ENCODE peak calls at places on chromosome 1, in seven cellular contexts. D is Calu3, A is NB4, T is pancreas, V is stomach, X is cardiac fibroblast, K is A549. S is an unnamed sample.
A peak's percentile ranks its signal among the peaks of the same experiment; 100 is the strongest.

GRCh38 chr1:186813420-186813819 is 15.3 kb upstream of the PLA2G4A start:
- DNase-seq in D (no peak), A (no peak), T (no peak), V (no peak), X (no peak), K (no peak), S (no peak)

GRCh38 chr1:157697781-157698569 is 2.6 kb downstream of the FCRL3 start:
- DNase-seq in D (no peak), A (no peak), T (no peak), V (no peak), X (no peak), K (no peak), S (no peak)

GRCh38 chr1:109791495-109792040 is 27.8 kb upstream of the EPS8L3 start:
- DNase-seq in D (no peak), A (no peak), T (no peak), V (peak; percentile 23), X (no peak), K (no peak), S (no peak)

GRCh38 chr1:54070549-54070915 is 17.1 kb downstream of the TCEANC2 start:
- DNase-seq in D (no peak), A (no peak), T (no peak), V (no peak), X (peak; percentile 10), K (no peak), S (no peak)

GRCh38 chr1:146007048-146007784 is 10.8 kb upstream of the TXNIP start:
- DNase-seq in D (peak; percentile 72), A (peak; percentile 92), T (no peak), V (peak; percentile 60), X (peak; percentile 91), K (peak; percentile 79), S (no peak)

GRCh38 chr1:156675715-156676311 is 1.4 kb downstream of the NES start:
- DNase-seq in D (no peak), A (no peak), T (no peak), V (no peak), X (no peak), K (no peak), S (no peak)

GRCh38 chr1:45246760-45247159 is 40.4 kb upstream of the ZSWIM5 start:
- DNase-seq in D (no peak), A (no peak), T (no peak), V (no peak), X (peak; percentile 84), K (peak; percentile 58), S (no peak)

GRCh38 chr1:37879865-37880264 is 20.5 kb upstream of the MTF1 start:
- DNase-seq in D (no peak), A (no peak), T (no peak), V (no peak), X (no peak), K (no peak), S (no peak)

GRCh38 chr1:234400773-234401172 is 27.5 kb downstream of the COA6 start:
- DNase-seq in D (no peak), A (no peak), T (no peak), V (no peak), X (peak; percentile 22), K (no peak), S (no peak)

GRCh38 chr1:10779201-10779600 is 17.2 kb downstream of the CASZ1 start:
- DNase-seq in D (peak; percentile 90), A (peak; percentile 83), T (peak; percentile 61), V (peak; percentile 86), X (no peak), K (peak; percentile 78), S (peak; percentile 61)

GRCh38 chr1:111729271-111729921 is 9.8 kb downstream of the INKA2 start:
- DNase-seq in D (no peak), A (no peak), T (no peak), V (peak; percentile 53), X (peak; percentile 42), K (no peak), S (no peak)

GRCh38 chr1:29786791-29787732 is 550.7 kb downstream of the PTPRU start:
- DNase-seq in D (no peak), A (no peak), T (no peak), V (no peak), X (no peak), K (no peak), S (no peak)

GRCh38 chr1:205938682-205939081 is 4.6 kb downstream of the SLC26A9 start:
- DNase-seq in D (no peak), A (no peak), T (no peak), V (no peak), X (no peak), K (no peak), S (no peak)

GRCh38 chr1:205940710-205941109 is 2.5 kb downstream of the SLC26A9 start:
- DNase-seq in D (no peak), A (no peak), T (no peak), V (peak; percentile 54), X (no peak), K (no peak), S (no peak)

GRCh38 chr1:205942631-205943159 is 561 bp downstream of the SLC26A9 start:
- DNase-seq in D (no peak), A (peak; percentile 43), T (no peak), V (no peak), X (no peak), K (no peak), S (no peak)

GRCh38 chr1:205936846-205937707 is 6.2 kb downstream of the SLC26A9 start:
- DNase-seq in D (peak; percentile 52), A (no peak), T (no peak), V (no peak), X (peak; percentile 64), K (peak; percentile 52), S (no peak)

DNA sequence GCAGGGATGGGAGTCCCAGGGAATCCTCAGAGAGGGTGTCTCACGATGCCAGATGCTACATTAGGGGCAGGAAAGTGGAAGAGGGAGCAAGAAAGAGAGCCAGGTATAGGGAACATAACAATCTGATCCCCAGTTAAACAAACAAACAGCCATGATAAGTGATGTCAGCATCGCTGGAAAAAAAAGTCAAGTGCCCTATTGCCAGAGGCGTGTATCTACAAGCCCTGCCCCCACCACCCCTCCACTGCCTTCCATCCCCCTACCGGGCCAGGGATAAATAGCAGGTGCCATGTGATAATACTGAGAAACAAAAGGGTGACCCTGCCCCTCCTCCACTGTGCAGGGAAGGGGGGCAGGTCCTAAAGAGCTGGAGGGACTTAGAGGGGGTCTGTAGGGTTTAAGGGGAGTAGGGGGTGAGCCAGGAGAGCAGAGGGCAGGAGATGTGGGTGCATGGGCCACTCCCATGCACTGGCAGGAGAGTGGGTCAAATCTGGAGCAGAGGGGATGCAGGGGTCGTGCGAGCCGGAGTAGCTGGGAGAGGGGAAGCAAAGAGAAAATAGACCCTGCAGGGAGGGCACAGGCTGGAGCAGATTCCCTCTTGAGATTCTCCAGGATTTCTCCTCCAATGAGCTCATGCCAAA is 3.4 kb downstream of the SLC26A9 start:
- DNase-seq in D (peak; percentile 63), A (peak; percentile 38), T (peak; percentile 74), V (peak; percentile 68), X (no peak), K (peak; percentile 58), S (no peak)
- TF ChIP-seq CTCF in D (peak; percentile 50), A (peak; percentile 10), T (peak; percentile 20), V (no peak), X (peak; percentile 21), K (no peak), S (no peak)

GRCh38 chr1:26361605-26362122 is 7.7 kb upstream of the CRYBG2 start:
- DNase-seq in D (no peak), A (no peak), T (no peak), V (no peak), X (no peak), K (no peak), S (no peak)
- TF ChIP-seq CTCF in D (no peak), A (no peak), T (no peak), V (no peak), X (no peak), K (no peak), S (no peak)

DNA sequence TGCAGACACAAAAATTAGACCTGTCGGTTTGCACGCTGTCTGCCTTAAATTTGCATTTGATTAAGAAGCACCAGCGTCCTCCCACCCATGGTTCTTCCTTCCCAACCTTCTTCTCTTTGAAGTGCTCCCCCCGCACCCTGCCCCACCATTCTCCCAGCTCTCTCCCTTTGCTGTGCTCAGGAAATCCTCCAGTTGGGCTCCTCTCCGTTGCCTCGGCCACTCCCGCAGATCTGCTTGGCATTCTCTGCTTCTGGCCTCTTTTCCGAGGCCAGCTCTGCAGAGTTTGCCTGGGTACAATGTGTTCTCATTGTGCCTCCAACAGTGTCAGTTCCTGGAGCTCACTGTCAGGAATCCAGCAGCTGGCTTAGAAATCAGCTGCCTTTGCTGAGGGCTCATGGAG is 126.1 kb downstream of the NAV1 start:
- DNase-seq in D (no peak), A (no peak), T (no peak), V (no peak), X (no peak), K (no peak), S (no peak)
- TF ChIP-seq CTCF in D (no peak), A (no peak), T (no peak), V (no peak), X (no peak), K (no peak), S (no peak)

GRCh38 chr1:15881961-15882360 is 34.5 kb downstream of the SPEN start:
- DNase-seq in D (no peak), A (no peak), T (no peak), V (no peak), X (no peak), K (no peak), S (no peak)

GRCh38 chr1:15870421-15870820 is 22.9 kb downstream of the SPEN start:
- DNase-seq in D (no peak), A (no peak), T (no peak), V (no peak), X (no peak), K (no peak), S (no peak)

GRCh38 chr1:15876357-15876756 is 28.9 kb downstream of the SPEN start:
- DNase-seq in D (no peak), A (no peak), T (no peak), V (no peak), X (no peak), K (peak; percentile 75), S (no peak)
- TF ChIP-seq CTCF in D (no peak), A (no peak), T (no peak), V (no peak), X (peak; percentile 28), K (peak; percentile 19), S (no peak)

DNA sequence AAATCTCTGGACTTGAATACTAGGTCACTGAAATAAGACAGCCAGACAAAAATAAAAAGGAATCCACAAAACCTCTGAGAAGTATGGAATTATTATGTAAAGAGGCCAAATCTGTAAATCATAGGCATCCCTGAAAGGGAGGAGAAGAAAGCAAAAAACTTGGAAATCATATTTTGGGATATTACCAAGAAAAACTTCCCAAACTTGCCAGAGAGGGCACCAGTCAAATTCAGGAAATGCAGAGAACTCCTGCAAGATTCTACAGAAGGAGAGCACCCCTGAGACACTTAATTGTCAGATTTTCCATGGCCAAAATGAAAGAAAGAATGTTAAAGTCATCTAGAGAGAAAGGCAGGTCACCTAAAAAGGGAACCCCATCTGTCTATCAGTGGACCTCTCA is 862.3 kb upstream of the PRMT6 start:
- DNase-seq in D (no peak), A (no peak), T (no peak), V (no peak), X (no peak), K (no peak), S (no peak)
- TF ChIP-seq CTCF in D (no peak), A (no peak), T (no peak), V (no peak), X (no peak), K (no peak), S (no peak)

S was measured in keratinocyte.